ENCODE peak calls at places on chromosomes 6 and 20, in five cellular contexts. Z is lung microvascular endothelial cell, A is AG08395, R is T47D, V is T-helper 9 cell. L is an unnamed sample.

GRCh38 chr6:3977875-3978711 is 100.8 kb downstream of the FAM217A start:
- DNase-seq in Z (peak; percentile 97), A (peak; percentile 69), R (no peak), V (peak; percentile 3), L (peak; percentile 23)

GRCh38 chr6:11179978-11180303 is 52.5 kb downstream of the NEDD9 start:
- DNase-seq in Z (no peak), A (no peak), R (no peak), V (no peak), L (no peak)

GRCh38 chr20:4581838-4582237 is 139.9 kb upstream of the PRND start:
- DNase-seq in Z (no peak), A (no peak), R (no peak), V (no peak), L (no peak)

GRCh38 chr6:139409026-139409425 is 34.6 kb upstream of the CITED2 start:
- DNase-seq in Z (no peak), A (peak; percentile 51), R (no peak), V (no peak), L (no peak)

GRCh38 chr20:1001981-1002681 is at the start of gene RSPO4:
- DNase-seq in Z (no peak), A (no peak), R (no peak), V (no peak), L (no peak)

GRCh38 chr6:3777695-3778461 is 26.4 kb upstream of the PXDC1 start:
- DNase-seq in Z (no peak), A (no peak), R (no peak), V (no peak), L (no peak)

GRCh38 chr6:163991326-163991725 is 576.8 kb downstream of the QKI start:
- DNase-seq in Z (no peak), A (no peak), R (no peak), V (no peak), L (no peak)

GRCh38 chr6:141464490-141464889 is 668.2 kb upstream of the GJE1 start:
- DNase-seq in Z (peak; percentile 49), A (peak; percentile 58), R (no peak), V (no peak), L (no peak)

GRCh38 chr6:82915666-82916065 is 150.0 kb downstream of the UBE3D start:
- DNase-seq in Z (no peak), A (no peak), R (no peak), V (no peak), L (no peak)

GRCh38 chr6:138535728-138536454 is 36.6 kb upstream of the NHSL1 start:
- DNase-seq in Z (no peak), A (no peak), R (no peak), V (no peak), L (no peak)

GRCh38 chr6:17602888-17603287 is 2.8 kb downstream of the FAM8A1 start:
- DNase-seq in Z (no peak), A (no peak), R (no peak), V (no peak), L (no peak)

GRCh38 chr6:28380381-28380780 is 19.2 kb downstream of the ZSCAN12 start:
- DNase-seq in Z (no peak), A (no peak), R (no peak), V (no peak), L (no peak)